ENCODE peak calls at places on chromosomes 13 and 19, in eight cellular contexts. One of them, this sample, is unnamed. For H3K4me1, the result is how much of the 10 kb centered on the place peaks cover.

GRCh38 chr13:40275636-40276035 is 390.8 kb downstream of the FOXO1 start:
- DNase-seq in aorta: no peak
- DNase-seq in lower lobe of right lung: no peak
- DNase-seq in transverse colon: no peak
- DNase-seq in adrenal gland: no peak
- DNase-seq in PC-3: peak
- DNase-seq in left ventricle myocardium inferior: no peak
- DNase-seq in mucosa of descending colon: no peak
- DNase-seq in this sample: no peak

GRCh38 chr19:11560404-11560988 is 1.5 kb upstream of the ELOF1 start:
- DNase-seq in aorta: no peak
- DNase-seq in lower lobe of right lung: no peak
- DNase-seq in transverse colon: peak
- DNase-seq in adrenal gland: no peak
- DNase-seq in PC-3: peak
- DNase-seq in left ventricle myocardium inferior: no peak
- DNase-seq in mucosa of descending colon: no peak
- DNase-seq in this sample: no peak

GRCh38 chr13:84645196-84646071 is 763.2 kb upstream of the SLITRK1 start:
- DNase-seq in aorta: no peak
- DNase-seq in lower lobe of right lung: no peak
- DNase-seq in transverse colon: no peak
- DNase-seq in adrenal gland: no peak
- DNase-seq in PC-3: no peak
- DNase-seq in left ventricle myocardium inferior: no peak
- DNase-seq in mucosa of descending colon: no peak
- DNase-seq in this sample: no peak

GRCh38 chr19:11699931-11700794 is 38.6 kb downstream of the ZNF823 start:
- DNase-seq in aorta: no peak
- DNase-seq in lower lobe of right lung: no peak
- DNase-seq in transverse colon: no peak
- DNase-seq in adrenal gland: no peak
- DNase-seq in PC-3: peak
- DNase-seq in left ventricle myocardium inferior: no peak
- DNase-seq in mucosa of descending colon: no peak
- DNase-seq in this sample: no peak

GRCh38 chr19:57803594-57804325 is 11.0 kb downstream of the ZNF552 start:
- DNase-seq in aorta: no peak
- DNase-seq in lower lobe of right lung: no peak
- DNase-seq in transverse colon: peak
- DNase-seq in adrenal gland: no peak
- DNase-seq in PC-3: peak
- DNase-seq in left ventricle myocardium inferior: no peak
- DNase-seq in mucosa of descending colon: peak
- DNase-seq in this sample: peak

GRCh38 chr19:4069331-4069959 is 2.7 kb upstream of the ZBTB7A start:
- DNase-seq in aorta: peak
- DNase-seq in lower lobe of right lung: peak
- DNase-seq in transverse colon: peak
- DNase-seq in adrenal gland: no peak
- DNase-seq in PC-3: no peak
- DNase-seq in left ventricle myocardium inferior: no peak
- DNase-seq in mucosa of descending colon: peak
- DNase-seq in this sample: peak

GRCh38 chr19:58558066-58558622 is at the start of gene UBE2M:
- DNase-seq in aorta: peak
- DNase-seq in lower lobe of right lung: peak
- DNase-seq in transverse colon: peak
- DNase-seq in adrenal gland: peak
- DNase-seq in PC-3: no peak
- DNase-seq in left ventricle myocardium inferior: peak
- DNase-seq in mucosa of descending colon: peak
- DNase-seq in this sample: peak

GRCh38 chr13:47136659-47136975 is 239.8 kb upstream of the HTR2A start:
- DNase-seq in aorta: no peak
- DNase-seq in lower lobe of right lung: no peak
- DNase-seq in transverse colon: no peak
- DNase-seq in adrenal gland: no peak
- DNase-seq in PC-3: no peak
- DNase-seq in left ventricle myocardium inferior: no peak
- DNase-seq in mucosa of descending colon: no peak
- DNase-seq in this sample: no peak

GRCh38 chr19:10885241-10886169 is 14.2 kb downstream of the CARM1 start:
- DNase-seq in aorta: no peak
- DNase-seq in lower lobe of right lung: no peak
- DNase-seq in transverse colon: no peak
- DNase-seq in adrenal gland: no peak
- DNase-seq in PC-3: no peak
- DNase-seq in left ventricle myocardium inferior: no peak
- DNase-seq in mucosa of descending colon: no peak
- DNase-seq in this sample: no peak

GRCh38 chr13:36190771-36191170 is 23.6 kb downstream of the SOHLH2 start:
- DNase-seq in aorta: no peak
- DNase-seq in lower lobe of right lung: no peak
- DNase-seq in transverse colon: no peak
- DNase-seq in adrenal gland: no peak
- DNase-seq in PC-3: no peak
- DNase-seq in left ventricle myocardium inferior: no peak
- DNase-seq in mucosa of descending colon: no peak
- DNase-seq in this sample: no peak

GRCh38 chr19:9986787-9987281 is 23.5 kb downstream of the COL5A3 start:
- DNase-seq in aorta: no peak
- DNase-seq in lower lobe of right lung: no peak
- DNase-seq in transverse colon: peak
- DNase-seq in adrenal gland: no peak
- DNase-seq in PC-3: no peak
- DNase-seq in left ventricle myocardium inferior: peak
- DNase-seq in mucosa of descending colon: no peak
- DNase-seq in this sample: no peak

GRCh38 chr19:44071824-44072542 is at the start of gene ZNF284:
- DNase-seq in aorta: peak
- DNase-seq in lower lobe of right lung: peak
- DNase-seq in transverse colon: peak
- DNase-seq in adrenal gland: peak
- DNase-seq in PC-3: peak
- DNase-seq in left ventricle myocardium inferior: peak
- DNase-seq in mucosa of descending colon: peak
- DNase-seq in this sample: peak

GRCh38 chr19:16587031-16588023 is 15.1 kb upstream of the SLC35E1 start:
- DNase-seq in aorta: no peak
- DNase-seq in lower lobe of right lung: peak
- DNase-seq in transverse colon: peak
- DNase-seq in adrenal gland: no peak
- DNase-seq in PC-3: no peak
- DNase-seq in left ventricle myocardium inferior: no peak
- DNase-seq in mucosa of descending colon: peak
- DNase-seq in this sample: no peak

GRCh38 chr19:16586477-16586871 is 14.3 kb upstream of the SLC35E1 start:
- DNase-seq in aorta: no peak
- DNase-seq in lower lobe of right lung: no peak
- DNase-seq in transverse colon: no peak
- DNase-seq in adrenal gland: no peak
- DNase-seq in PC-3: no peak
- DNase-seq in left ventricle myocardium inferior: no peak
- DNase-seq in mucosa of descending colon: peak
- DNase-seq in this sample: no peak

GRCh38 chr19:16589917-16590316 is 17.7 kb upstream of the SLC35E1 start:
- DNase-seq in aorta: no peak
- DNase-seq in lower lobe of right lung: no peak
- DNase-seq in transverse colon: no peak
- DNase-seq in adrenal gland: no peak
- DNase-seq in PC-3: no peak
- DNase-seq in left ventricle myocardium inferior: no peak
- DNase-seq in mucosa of descending colon: peak
- DNase-seq in this sample: no peak

GRCh38 chr19:16588824-16589577 is 16.8 kb upstream of the SLC35E1 start:
- DNase-seq in aorta: no peak
- DNase-seq in lower lobe of right lung: no peak
- DNase-seq in transverse colon: no peak
- DNase-seq in adrenal gland: no peak
- DNase-seq in PC-3: no peak
- DNase-seq in left ventricle myocardium inferior: no peak
- DNase-seq in mucosa of descending colon: peak
- DNase-seq in this sample: no peak

GRCh38 chr19:16588089-16588823 is 16.0 kb upstream of the SLC35E1 start:
- DNase-seq in aorta: no peak
- DNase-seq in lower lobe of right lung: no peak
- DNase-seq in transverse colon: peak
- DNase-seq in adrenal gland: no peak
- DNase-seq in PC-3: no peak
- DNase-seq in left ventricle myocardium inferior: no peak
- DNase-seq in mucosa of descending colon: peak
- DNase-seq in this sample: no peak
- H3K4me1 ChIP-seq in aorta: under half
- H3K4me1 ChIP-seq in lower lobe of right lung: half or more
- H3K4me1 ChIP-seq in transverse colon: half or more
- H3K4me1 ChIP-seq in adrenal gland: under half
- H3K4me1 ChIP-seq in PC-3: under half
- H3K4me1 ChIP-seq in left ventricle myocardium inferior: half or more
- H3K4me1 ChIP-seq in mucosa of descending colon: half or more
- H3K4me1 ChIP-seq in this sample: half or more

DNA sequence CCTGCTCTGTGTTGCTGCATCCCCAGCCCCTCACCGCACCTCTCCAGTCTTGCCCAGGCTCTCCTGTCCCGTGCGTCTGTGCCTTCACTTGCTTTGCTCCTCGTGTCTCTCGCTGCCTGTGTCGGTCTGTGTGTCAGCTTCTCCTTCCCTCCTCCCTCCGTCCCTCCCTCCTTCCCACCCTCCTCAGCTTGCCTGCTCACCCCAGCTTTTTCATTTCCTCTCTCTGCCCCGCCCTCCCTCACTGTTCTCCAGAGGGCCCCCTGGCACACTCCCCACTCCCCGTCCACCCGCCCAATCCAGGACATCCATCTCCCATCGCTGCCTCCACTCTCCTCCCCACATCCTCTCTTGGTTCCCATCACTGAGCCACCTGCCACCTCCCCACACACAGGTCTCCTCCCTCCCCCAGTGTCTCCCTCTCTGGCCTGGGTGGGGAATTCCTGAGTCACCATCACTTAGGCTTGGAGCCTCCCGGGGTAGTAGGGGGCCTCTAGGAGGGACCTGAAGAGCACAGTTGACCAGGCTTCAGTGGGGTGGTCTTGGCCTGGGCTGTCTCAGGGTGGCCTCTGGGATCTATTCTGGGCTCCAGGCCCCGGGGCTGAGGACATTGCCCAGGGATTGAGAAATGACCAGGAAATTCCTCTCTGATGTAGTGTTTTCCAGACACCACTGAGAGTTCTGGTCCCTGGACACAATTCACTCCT is at the start of gene PTGIR:
- DNase-seq in aorta: peak
- DNase-seq in lower lobe of right lung: no peak
- DNase-seq in transverse colon: peak
- DNase-seq in adrenal gland: no peak
- DNase-seq in PC-3: no peak
- DNase-seq in left ventricle myocardium inferior: peak
- DNase-seq in mucosa of descending colon: peak
- DNase-seq in this sample: no peak
- H3K4me1 ChIP-seq in aorta: under half
- H3K4me1 ChIP-seq in lower lobe of right lung: under half
- H3K4me1 ChIP-seq in transverse colon: under half
- H3K4me1 ChIP-seq in adrenal gland: under half
- H3K4me1 ChIP-seq in PC-3: under half
- H3K4me1 ChIP-seq in left ventricle myocardium inferior: half or more
- H3K4me1 ChIP-seq in mucosa of descending colon: under half
- H3K4me1 ChIP-seq in this sample: under half

DNA sequence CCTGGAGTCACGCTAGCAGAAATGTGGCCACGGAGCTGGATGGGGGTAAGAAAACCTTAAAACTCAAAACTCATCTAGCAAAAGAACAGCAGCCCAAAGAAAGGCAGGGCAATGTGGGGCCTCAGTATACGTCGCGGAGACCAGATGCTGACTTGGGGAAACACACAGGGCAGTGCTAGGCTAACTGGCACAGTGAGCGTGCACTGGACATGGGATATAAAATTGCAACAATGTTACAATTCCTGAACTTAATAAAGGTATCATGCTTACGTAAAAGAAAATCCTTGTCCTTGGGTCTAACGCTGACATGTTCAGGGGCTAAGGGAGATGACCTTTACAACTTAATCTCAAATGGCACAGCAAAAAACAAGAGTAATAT is 40.5 kb downstream of the COL4A1 start:
- DNase-seq in aorta: no peak
- DNase-seq in lower lobe of right lung: no peak
- DNase-seq in transverse colon: no peak
- DNase-seq in adrenal gland: no peak
- DNase-seq in PC-3: no peak
- DNase-seq in left ventricle myocardium inferior: no peak
- DNase-seq in mucosa of descending colon: no peak
- DNase-seq in this sample: no peak
- H3K4me1 ChIP-seq in aorta: under half
- H3K4me1 ChIP-seq in lower lobe of right lung: half or more
- H3K4me1 ChIP-seq in transverse colon: under half
- H3K4me1 ChIP-seq in adrenal gland: under half
- H3K4me1 ChIP-seq in PC-3: under half
- H3K4me1 ChIP-seq in left ventricle myocardium inferior: half or more
- H3K4me1 ChIP-seq in mucosa of descending colon: under half
- H3K4me1 ChIP-seq in this sample: under half

GRCh38 chr13:95707035-95707434 is 30.1 kb downstream of the DNAJC3 start:
- DNase-seq in aorta: no peak
- DNase-seq in lower lobe of right lung: no peak
- DNase-seq in transverse colon: no peak
- DNase-seq in adrenal gland: no peak
- DNase-seq in PC-3: no peak
- DNase-seq in left ventricle myocardium inferior: no peak
- DNase-seq in mucosa of descending colon: no peak
- DNase-seq in this sample: no peak

GRCh38 chr13:95707442-95708389 is 30.8 kb downstream of the DNAJC3 start:
- DNase-seq in aorta: no peak
- DNase-seq in lower lobe of right lung: no peak
- DNase-seq in transverse colon: no peak
- DNase-seq in adrenal gland: no peak
- DNase-seq in PC-3: no peak
- DNase-seq in left ventricle myocardium inferior: no peak
- DNase-seq in mucosa of descending colon: no peak
- DNase-seq in this sample: no peak

GRCh38 chr13:95704510-95704909 is 27.6 kb downstream of the DNAJC3 start:
- DNase-seq in aorta: no peak
- DNase-seq in lower lobe of right lung: no peak
- DNase-seq in transverse colon: no peak
- DNase-seq in adrenal gland: no peak
- DNase-seq in PC-3: peak
- DNase-seq in left ventricle myocardium inferior: no peak
- DNase-seq in mucosa of descending colon: no peak
- DNase-seq in this sample: no peak

GRCh38 chr13:95708390-95708774 is 31.4 kb downstream of the DNAJC3 start:
- DNase-seq in aorta: no peak
- DNase-seq in lower lobe of right lung: no peak
- DNase-seq in transverse colon: no peak
- DNase-seq in adrenal gland: no peak
- DNase-seq in PC-3: no peak
- DNase-seq in left ventricle myocardium inferior: no peak
- DNase-seq in mucosa of descending colon: no peak
- DNase-seq in this sample: no peak

DNA sequence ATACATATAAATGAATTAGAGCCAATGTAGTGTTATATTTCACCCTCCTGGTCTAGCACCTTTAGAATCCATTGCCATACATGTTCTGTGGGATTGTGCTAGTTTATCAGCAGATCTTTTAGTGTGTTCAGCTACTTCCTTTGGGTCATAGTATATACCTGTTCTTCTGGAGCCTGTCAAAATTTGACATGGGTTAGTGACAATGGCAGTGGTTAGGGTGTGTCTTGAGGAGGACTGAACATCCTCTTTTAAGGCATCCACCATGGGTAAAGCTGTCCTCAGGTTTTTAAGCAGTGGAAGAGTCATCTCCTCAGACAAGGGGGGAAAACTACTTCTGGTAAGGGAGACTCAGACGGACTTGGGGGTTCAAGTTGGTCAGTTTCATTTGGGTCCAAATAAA is 29.4 kb downstream of the DNAJC3 start:
- DNase-seq in aorta: no peak
- DNase-seq in lower lobe of right lung: no peak
- DNase-seq in transverse colon: no peak
- DNase-seq in adrenal gland: no peak
- DNase-seq in PC-3: no peak
- DNase-seq in left ventricle myocardium inferior: no peak
- DNase-seq in mucosa of descending colon: no peak
- DNase-seq in this sample: no peak
- H3K4me1 ChIP-seq in aorta: under half
- H3K4me1 ChIP-seq in lower lobe of right lung: under half
- H3K4me1 ChIP-seq in transverse colon: under half
- H3K4me1 ChIP-seq in adrenal gland: under half
- H3K4me1 ChIP-seq in PC-3: under half
- H3K4me1 ChIP-seq in left ventricle myocardium inferior: under half
- H3K4me1 ChIP-seq in mucosa of descending colon: under half
- H3K4me1 ChIP-seq in this sample: under half

This sample was measured in upper lobe of right lung.